ENCODE peak calls at places on chromosomes 5 and 9, in four cellular contexts. One of them, this sample, is unnamed.

GRCh38 chr5:16489322-16489791 is 23.8 kb upstream of the ZNF622 start:
- DNase-seq in GM12864: no peak
- DNase-seq in HCT116: peak
- DNase-seq in left ventricle myocardium inferior: no peak
- DNase-seq in this sample: peak

GRCh38 chr9:136351237-136351800 is 12.2 kb downstream of the DNLZ start:
- DNase-seq in HCT116: no peak
- DNase-seq in left ventricle myocardium inferior: no peak
- DNase-seq in GM12864: no peak
- DNase-seq in this sample: no peak

GRCh38 chr5:109533847-109534272 is 124.1 kb upstream of the PJA2 start:
- DNase-seq in HCT116: no peak
- DNase-seq in GM12864: no peak
- DNase-seq in left ventricle myocardium inferior: no peak
- DNase-seq in this sample: no peak

GRCh38 chr5:159893020-159893695 is 23.1 kb upstream of the ADRA1B start:
- DNase-seq in HCT116: no peak
- DNase-seq in GM12864: no peak
- DNase-seq in left ventricle myocardium inferior: no peak
- DNase-seq in this sample: no peak

GRCh38 chr5:32332361-32332760 is 19.6 kb upstream of the MTMR12 start:
- DNase-seq in HCT116: no peak
- DNase-seq in left ventricle myocardium inferior: no peak
- DNase-seq in GM12864: no peak
- DNase-seq in this sample: no peak

GRCh38 chr5:180860273-180860886 is 696 bp downstream of the ZFP62 start:
- DNase-seq in left ventricle myocardium inferior: peak
- DNase-seq in GM12864: peak
- DNase-seq in HCT116: peak
- DNase-seq in this sample: peak

GRCh38 chr5:73940026-73940425 is 314.0 kb downstream of the ARHGEF28 start:
- DNase-seq in GM12864: no peak
- DNase-seq in left ventricle myocardium inferior: no peak
- DNase-seq in HCT116: no peak
- DNase-seq in this sample: no peak

GRCh38 chr9:101737165-101737704 is 1.2 kb downstream of the GRIN3A start:
- DNase-seq in left ventricle myocardium inferior: no peak
- DNase-seq in HCT116: no peak
- DNase-seq in GM12864: no peak
- DNase-seq in this sample: no peak

GRCh38 chr5:122835681-122836080 is 9.7 kb upstream of the SNX24 start:
- DNase-seq in GM12864: no peak
- DNase-seq in HCT116: no peak
- DNase-seq in left ventricle myocardium inferior: no peak
- DNase-seq in this sample: no peak

GRCh38 chr9:137032893-137033292 is 1.0 kb upstream of the FUT7 start:
- DNase-seq in HCT116: no peak
- DNase-seq in left ventricle myocardium inferior: peak
- DNase-seq in GM12864: no peak
- DNase-seq in this sample: no peak

GRCh38 chr9:96555567-96556386 is 63.9 kb downstream of the CDC14B start:
- DNase-seq in HCT116: no peak
- DNase-seq in GM12864: no peak
- DNase-seq in left ventricle myocardium inferior: no peak
- DNase-seq in this sample: no peak

GRCh38 chr5:92904021-92904420 is 677.0 kb downstream of the NR2F1-AS1 start:
- DNase-seq in HCT116: no peak
- DNase-seq in left ventricle myocardium inferior: no peak
- DNase-seq in GM12864: no peak
- DNase-seq in this sample: no peak

GRCh38 chr5:161399996-161400562 is 146.4 kb downstream of the GABRB2 start:
- DNase-seq in HCT116: no peak
- DNase-seq in GM12864: no peak
- DNase-seq in left ventricle myocardium inferior: no peak
- DNase-seq in this sample: no peak

GRCh38 chr9:124348363-124348762 is 66.9 kb downstream of the PSMB7 start:
- DNase-seq in left ventricle myocardium inferior: no peak
- DNase-seq in GM12864: no peak
- DNase-seq in HCT116: no peak
- DNase-seq in this sample: peak

DNA sequence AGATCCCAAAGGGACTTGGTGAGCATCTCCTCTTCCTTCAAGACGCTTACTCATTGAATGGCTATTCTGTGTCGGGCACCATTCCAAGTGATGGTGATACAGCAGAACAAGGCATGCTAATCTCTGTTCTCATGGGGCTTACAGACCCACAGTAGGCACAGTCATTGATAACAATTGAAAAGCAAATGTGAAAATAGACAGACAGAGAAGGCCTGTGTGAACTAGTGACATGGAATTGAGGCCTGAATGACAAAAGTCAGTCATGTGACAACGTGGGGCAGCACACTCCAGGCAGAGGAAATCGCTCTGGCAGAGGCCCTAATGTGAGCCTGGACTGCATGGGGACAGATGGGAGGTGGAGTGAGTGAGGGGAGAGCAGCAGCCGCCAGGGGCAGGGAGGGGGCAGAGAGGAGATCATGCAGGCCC is 70.7 kb upstream of the CPLX2 start:
- DNase-seq in HCT116: no peak
- DNase-seq in left ventricle myocardium inferior: no peak
- DNase-seq in GM12864: no peak
- DNase-seq in this sample: no peak
- TF ChIP-seq CTCF in HCT116: no peak
- TF ChIP-seq CTCF in left ventricle myocardium inferior: no peak
- TF ChIP-seq CTCF in GM12864: no peak
- TF ChIP-seq CTCF in this sample: no peak

DNA sequence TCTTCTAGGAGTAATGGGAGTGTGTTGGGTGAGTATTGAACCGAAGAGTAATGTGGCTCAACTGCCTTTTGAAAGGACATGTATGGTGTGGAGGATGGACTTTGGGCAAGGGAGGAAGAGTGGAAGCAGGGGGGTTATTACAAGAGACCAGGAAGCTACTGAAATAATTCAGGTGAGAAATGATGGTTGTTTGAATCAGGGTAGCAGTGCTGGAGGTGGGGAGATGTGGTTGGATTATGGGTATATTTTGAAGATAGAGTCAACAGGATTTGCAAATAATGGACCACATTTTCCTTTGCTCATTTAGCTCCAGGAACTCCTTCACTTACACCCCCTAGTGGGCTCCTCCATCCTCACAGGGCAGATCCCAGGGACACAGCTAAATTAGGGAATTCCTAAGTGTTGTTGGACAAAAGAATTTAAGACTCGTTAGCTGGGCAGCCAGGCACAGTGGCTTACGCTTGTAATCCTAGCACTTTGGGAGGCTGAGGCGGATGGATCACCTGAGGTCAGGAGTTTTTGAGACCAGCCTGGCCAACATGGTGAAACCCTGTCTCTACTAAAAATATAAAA is 1.2 kb upstream of the SLC4A9 start:
- DNase-seq in HCT116: no peak
- DNase-seq in left ventricle myocardium inferior: no peak
- DNase-seq in GM12864: no peak
- DNase-seq in this sample: no peak
- TF ChIP-seq CTCF in HCT116: peak
- TF ChIP-seq CTCF in left ventricle myocardium inferior: peak
- TF ChIP-seq CTCF in GM12864: peak
- TF ChIP-seq CTCF in this sample: peak

GRCh38 chr9:826500-827280 is 14.8 kb upstream of the DMRT1 start:
- DNase-seq in left ventricle myocardium inferior: no peak
- DNase-seq in GM12864: no peak
- DNase-seq in HCT116: no peak
- DNase-seq in this sample: no peak
- TF ChIP-seq CTCF in left ventricle myocardium inferior: no peak
- TF ChIP-seq CTCF in GM12864: no peak
- TF ChIP-seq CTCF in HCT116: no peak
- TF ChIP-seq CTCF in this sample: no peak

DNA sequence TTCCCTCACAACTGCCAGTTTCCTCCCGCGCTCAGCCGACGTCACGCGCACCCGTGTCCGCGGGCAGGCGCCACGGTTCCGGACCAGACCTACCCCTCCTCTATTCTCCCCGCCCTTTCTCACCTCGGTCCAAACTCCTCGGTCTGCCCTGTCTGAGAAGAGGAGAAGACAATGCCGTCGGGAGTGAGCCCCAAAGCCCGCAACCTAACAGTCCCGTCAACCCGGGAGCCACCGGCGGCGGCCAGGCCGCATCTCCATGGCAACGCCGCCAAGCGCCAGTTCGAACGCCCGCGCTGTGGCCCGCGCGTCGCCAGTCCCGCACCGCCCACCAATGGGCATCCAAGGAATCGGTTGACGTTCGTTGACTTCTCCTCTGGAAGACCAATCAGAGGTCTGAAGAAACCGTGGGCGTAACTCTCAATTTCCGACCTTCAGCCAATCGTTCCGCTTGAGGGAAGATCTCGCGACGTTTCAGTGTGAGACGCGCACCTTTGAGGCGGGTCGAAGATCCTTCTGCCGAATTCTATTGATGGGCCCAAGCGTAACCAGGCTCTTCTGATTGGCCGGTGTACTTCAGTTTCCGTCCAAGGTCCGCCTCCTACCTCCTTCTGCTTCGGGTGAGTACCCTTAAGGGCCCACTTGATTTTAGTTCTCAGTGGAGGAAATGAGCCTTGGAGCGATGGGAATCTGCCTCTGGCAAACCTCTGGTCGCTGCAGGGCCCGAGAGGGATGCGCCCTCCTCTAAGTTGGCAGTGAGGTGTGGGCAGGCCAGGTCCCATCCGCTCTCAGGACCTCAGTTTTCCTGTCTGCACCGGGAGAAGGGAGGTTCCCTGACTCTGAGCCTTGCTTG is at the start of the genes KIF24 and NUDT2:
- DNase-seq in GM12864: peak
- DNase-seq in left ventricle myocardium inferior: peak
- DNase-seq in HCT116: peak
- DNase-seq in this sample: peak
- TF ChIP-seq CTCF in GM12864: no peak
- TF ChIP-seq CTCF in left ventricle myocardium inferior: no peak
- TF ChIP-seq CTCF in HCT116: no peak
- TF ChIP-seq CTCF in this sample: no peak

GRCh38 chr9:127955294-127956015 is 17.8 kb upstream of the DPM2 start:
- DNase-seq in HCT116: peak
- DNase-seq in GM12864: no peak
- DNase-seq in left ventricle myocardium inferior: peak
- DNase-seq in this sample: peak
- TF ChIP-seq CTCF in HCT116: peak
- TF ChIP-seq CTCF in GM12864: peak
- TF ChIP-seq CTCF in left ventricle myocardium inferior: peak
- TF ChIP-seq CTCF in this sample: peak

GRCh38 chr9:16640649-16641048 is 229.8 kb downstream of the BNC2 start:
- DNase-seq in GM12864: no peak
- DNase-seq in left ventricle myocardium inferior: no peak
- DNase-seq in HCT116: no peak
- DNase-seq in this sample: no peak
- TF ChIP-seq CTCF in GM12864: no peak
- TF ChIP-seq CTCF in left ventricle myocardium inferior: no peak
- TF ChIP-seq CTCF in HCT116: peak
- TF ChIP-seq CTCF in this sample: no peak

GRCh38 chr5:83447533-83447932 is 24.0 kb upstream of the VCAN start:
- DNase-seq in HCT116: no peak
- DNase-seq in left ventricle myocardium inferior: no peak
- DNase-seq in GM12864: no peak
- DNase-seq in this sample: no peak

GRCh38 chr5:83446253-83446947 is 25.1 kb upstream of the VCAN start:
- DNase-seq in GM12864: no peak
- DNase-seq in HCT116: no peak
- DNase-seq in left ventricle myocardium inferior: no peak
- DNase-seq in this sample: no peak

GRCh38 chr5:83441752-83442151 is 29.8 kb upstream of the VCAN start:
- DNase-seq in HCT116: no peak
- DNase-seq in GM12864: peak
- DNase-seq in left ventricle myocardium inferior: no peak
- DNase-seq in this sample: peak

GRCh38 chr5:83443539-83443938 is 28.0 kb upstream of the VCAN start:
- DNase-seq in HCT116: no peak
- DNase-seq in left ventricle myocardium inferior: no peak
- DNase-seq in GM12864: no peak
- DNase-seq in this sample: no peak

GRCh38 chr5:83444445-83444844 is 27.1 kb upstream of the VCAN start:
- DNase-seq in HCT116: no peak
- DNase-seq in left ventricle myocardium inferior: no peak
- DNase-seq in GM12864: no peak
- DNase-seq in this sample: no peak
- TF ChIP-seq CTCF in HCT116: no peak
- TF ChIP-seq CTCF in left ventricle myocardium inferior: no peak
- TF ChIP-seq CTCF in GM12864: no peak
- TF ChIP-seq CTCF in this sample: no peak

GRCh38 chr9:132991351-132992300 is 13.1 kb downstream of the GFI1B start:
- DNase-seq in HCT116: no peak
- DNase-seq in left ventricle myocardium inferior: no peak
- DNase-seq in GM12864: no peak
- DNase-seq in this sample: no peak
- TF ChIP-seq CTCF in HCT116: no peak
- TF ChIP-seq CTCF in left ventricle myocardium inferior: no peak
- TF ChIP-seq CTCF in GM12864: no peak
- TF ChIP-seq CTCF in this sample: no peak

DNA sequence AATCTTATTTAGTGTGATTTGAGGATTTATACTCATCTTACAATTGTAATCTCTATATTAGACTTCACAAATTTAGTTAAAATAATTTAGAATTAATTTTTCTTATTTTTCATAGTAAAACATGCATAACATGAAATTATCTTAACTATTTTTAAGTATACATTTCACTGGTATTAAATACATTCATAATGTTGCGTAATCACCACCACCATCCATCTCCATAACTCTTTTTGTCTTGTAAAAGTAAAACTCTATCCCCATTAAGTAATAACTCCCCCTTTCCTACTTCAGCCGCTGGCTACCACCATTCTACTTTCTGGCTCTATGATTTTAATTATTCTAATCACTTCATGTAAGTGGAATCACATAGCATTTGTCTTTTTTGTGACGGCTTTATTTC is 193.4 kb downstream of the SH3GL2 start:
- DNase-seq in left ventricle myocardium inferior: no peak
- DNase-seq in HCT116: no peak
- DNase-seq in GM12864: no peak
- DNase-seq in this sample: no peak
- TF ChIP-seq CTCF in left ventricle myocardium inferior: no peak
- TF ChIP-seq CTCF in HCT116: no peak
- TF ChIP-seq CTCF in GM12864: no peak
- TF ChIP-seq CTCF in this sample: no peak